ENCODE peak calls at places on chromosome 19, in seven cellular contexts. C is bronchial epithelial cell; S is stimulated activated CD8-positive, alpha-beta memory T cell treated with anti-CD3 and anti-CD28 coated beads, Interleukin-4, amount 100 ng/mL, for 24 hours; V is frontal cortex; Z is ELR; F is H9; B is nephron progenitor cell. Y is an unnamed sample.

GRCh38 chr19:18653853-18654252 is 17.0 kb downstream of the KLHL26 start:
- DNase-seq in F (no peak), S (no peak), C (no peak), Z (no peak), V (no peak), B (no peak), Y (no peak)

GRCh38 chr19:48770223-48770622 is 14.9 kb downstream of the FGF21 start:
- DNase-seq in Z (peak; percentile 68), B (no peak), C (peak; percentile 35), S (no peak), F (no peak), V (no peak), Y (no peak)

GRCh38 chr19:55075366-55075998 is at the start of gene EPS8L1:
- DNase-seq in S (no peak), V (no peak), C (peak; percentile 60), B (peak; percentile 55), Z (no peak), F (peak; percentile 94), Y (peak; percentile 91)

GRCh38 chr19:14166448-14166847 is 30.1 kb upstream of the ASF1B start:
- DNase-seq in B (no peak), C (no peak), Z (no peak), S (no peak), V (no peak), F (no peak), Y (no peak)

GRCh38 chr19:39070888-39071287 is 13.3 kb upstream of the ACP7 start:
- DNase-seq in Z (peak; percentile 96), F (no peak), C (no peak), S (no peak), B (no peak), V (no peak), Y (no peak)

GRCh38 chr19:7953060-7953459 is 9.6 kb upstream of the TIMM44 start:
- DNase-seq in B (no peak), F (no peak), Z (peak; percentile 19), S (no peak), C (peak; percentile 75), V (no peak), Y (peak; percentile 40)

GRCh38 chr19:38004505-38005223 is 97.7 kb downstream of the SIPA1L3 start:
- DNase-seq in B (peak; percentile 63), F (peak; percentile 93), Z (peak; percentile 95), V (peak; percentile 69), C (peak; percentile 95), S (no peak), Y (no peak)

GRCh38 chr19:15330801-15331418 is 1.4 kb downstream of the BRD4 start:
- DNase-seq in Z (peak; percentile 95), S (no peak), V (no peak), C (peak; percentile 85), F (no peak), B (no peak), Y (peak; percentile 42)

GRCh38 chr19:31402931-31403330 is 53.7 kb upstream of the TSHZ3 start:
- DNase-seq in B (no peak), S (no peak), C (no peak), Z (no peak), F (no peak), V (no peak), Y (no peak)

GRCh38 chr19:33470040-33470330 is 51.6 kb downstream of the PEPD start:
- DNase-seq in Z (no peak), F (no peak), B (no peak), S (no peak), C (no peak), V (no peak), Y (no peak)

GRCh38 chr19:11197291-11198174 is at the start of gene KANK2:
- DNase-seq in S (peak; percentile 61), B (peak; percentile 88), F (peak; percentile 87), V (peak; percentile 98), Z (peak; percentile 82), C (peak; percentile 37), Y (peak; percentile 94)

GRCh38 chr19:3046621-3047306 is 15.5 kb downstream of the TLE5 start:
- DNase-seq in Z (no peak), C (no peak), S (no peak), V (no peak), B (peak; percentile 62), F (peak; percentile 74), Y (no peak)

GRCh38 chr19:32676186-32676894 is 692 bp downstream of the RGS9BP start:
- DNase-seq in B (peak; percentile 40), F (peak; percentile 50), C (no peak), Z (peak; percentile 9), V (no peak), S (no peak), Y (no peak)

GRCh38 chr19:8451885-8452284 is 7.1 kb downstream of the HNRNPM start:
- DNase-seq in Z (peak; percentile 80), V (no peak), B (no peak), C (peak; percentile 89), S (no peak), F (no peak), Y (no peak)

GRCh38 chr19:342801-343421 is 1.7 kb downstream of the MIER2 start:
- DNase-seq in V (no peak), S (no peak), C (peak; percentile 75), Z (peak; percentile 95), B (no peak), F (no peak), Y (peak; percentile 83)

GRCh38 chr19:46499692-46500091 is 4.0 kb upstream of the PNMA8B start:
- DNase-seq in V (no peak), S (no peak), F (no peak), B (no peak), Z (no peak), C (no peak), Y (no peak)

GRCh38 chr19:41426952-41427646 is at the start of gene B3GNT8:
- DNase-seq in F (peak; percentile 93), C (peak; percentile 82), B (peak; percentile 86), V (no peak), Z (peak; percentile 64), S (peak; percentile 36), Y (peak; percentile 99)

GRCh38 chr19:29439688-29440550 is 85.9 kb upstream of the VSTM2B start:
- DNase-seq in S (no peak), Z (no peak), V (no peak), F (no peak), C (no peak), B (no peak), Y (no peak)

GRCh38 chr19:3392480-3392879 is 26.1 kb downstream of the NFIC start:
- DNase-seq in B (no peak), C (no peak), V (no peak), Z (no peak), S (no peak), F (no peak), Y (no peak)

GRCh38 chr19:28420731-28421550 is 792.0 kb downstream of the UQCRFS1 start:
- DNase-seq in F (no peak), S (no peak), C (no peak), V (no peak), Z (peak; percentile 46), B (no peak), Y (no peak)

GRCh38 chr19:53871448-53871847 is 3.8 kb downstream of the MYADM start:
- DNase-seq in Z (no peak), V (peak; percentile 26), C (no peak), B (no peak), F (no peak), S (no peak), Y (no peak)

GRCh38 chr19:58546131-58546530 is 2.3 kb downstream of the TRIM28 start:
- DNase-seq in V (no peak), Z (no peak), B (no peak), C (no peak), S (no peak), F (no peak), Y (no peak)

GRCh38 chr19:48520134-48520533 is 8.5 kb upstream of the LMTK3 start:
- DNase-seq in B (no peak), F (no peak), S (no peak), Z (no peak), C (no peak), V (no peak), Y (no peak)

GRCh38 chr19:33064778-33065550 is at the start of gene RHPN2:
- DNase-seq in F (peak; percentile 81), V (peak; percentile 69), B (peak; percentile 80), C (no peak), Z (peak; percentile 84), S (peak; percentile 57), Y (peak; percentile 85)

GRCh38 chr19:18194554-18195238 is 1.7 kb downstream of the MPV17L2 start:
- DNase-seq in V (no peak), B (peak; percentile 58), S (no peak), Z (peak; percentile 45), F (peak; percentile 77), C (no peak), Y (peak; percentile 40)

GRCh38 chr19:20969498-20969897 is 46.4 kb downstream of the ZNF85 start:
- DNase-seq in F (no peak), Z (no peak), B (no peak), S (no peak), V (no peak), C (peak; percentile 15), Y (no peak)

GRCh38 chr19:18440421-18440877 is 2.5 kb upstream of the ISYNA1 start:
- DNase-seq in F (no peak), S (no peak), C (peak; percentile 8), V (no peak), B (no peak), Z (peak; percentile 56), Y (no peak)

GRCh38 chr19:17680235-17680722 is 7.9 kb downstream of the UNC13A start:
- DNase-seq in Z (peak; percentile 77), B (peak; percentile 64), V (peak; percentile 51), C (peak; percentile 22), F (peak; percentile 52), S (peak; percentile 35), Y (peak; percentile 85)

GRCh38 chr19:55621673-55622231 is 2.6 kb downstream of the ZNF784 start:
- DNase-seq in B (no peak), S (no peak), V (no peak), Z (no peak), F (no peak), C (no peak), Y (peak; percentile 84)

GRCh38 chr19:8363803-8364771 is at the start of gene ANGPTL4:
- DNase-seq in C (peak; percentile 41), F (peak; percentile 81), V (peak; percentile 63), S (peak; percentile 49), Z (peak; percentile 86), B (peak; percentile 74), Y (no peak)

GRCh38 chr19:31881988-31882387 is 463.4 kb upstream of the ZNF507 start:
- DNase-seq in B (no peak), F (no peak), V (no peak), S (no peak), C (no peak), Z (no peak), Y (no peak)

Y was measured in left lung.